ENCODE peak calls at places on chromosome 11, in nine cellular contexts. U is stimulated activated CD4-positive, alpha-beta T cell treated with anti-CD3 and anti-CD28 coated beads, Interleukin-15, amount 100 ng/mL, for 1 hour; L is naive thymus-derived CD4-positive, alpha-beta T cell; T is dorsolateral prefrontal cortex; E is NCI-H1105 treated with DMSO at 0.1 percent for 48 hours; G is astrocyte of the spinal cord; Y is colonic mucosa; X is epithelial cell of esophagus; F is GM23338. P is an unnamed sample.

GRCh38 chr11:20620988-20621387 is 21.6 kb downstream of the SLC6A5 start:
- DNase-seq in L (no peak), E (no peak), U (no peak), T (no peak), Y (no peak), F (no peak), G (no peak), X (no peak), P (no peak)

GRCh38 chr11:118120793-118121192 is 31.8 kb downstream of the SCN4B start:
- DNase-seq in X (no peak), T (no peak), G (no peak), E (no peak), L (no peak), F (no peak), U (no peak), Y (no peak), P (no peak)

GRCh38 chr11:57513911-57514537 is 1.5 kb downstream of the SLC43A1 start:
- DNase-seq in F (peak), U (no peak), G (peak), T (no peak), E (peak), Y (peak), X (peak), L (peak), P (peak)

GRCh38 chr11:10784229-10785145 is 24.2 kb downstream of the EIF4G2 start:
- DNase-seq in X (no peak), L (no peak), E (peak), F (no peak), T (no peak), G (peak), U (no peak), Y (no peak), P (peak)

GRCh38 chr11:120710354-120711187 is 199.0 kb downstream of the GRIK4 start:
- DNase-seq in E (no peak), F (peak), Y (peak), U (no peak), L (no peak), G (peak), T (peak), X (peak), P (no peak)

GRCh38 chr11:2525941-2526807 is 81.4 kb downstream of the KCNQ1 start:
- DNase-seq in F (no peak), T (peak), E (no peak), L (peak), Y (peak), G (no peak), U (no peak), X (no peak), P (no peak)

GRCh38 chr11:76023408-76024068 is 182.8 kb downstream of the WNT11 start:
- DNase-seq in E (no peak), T (no peak), G (no peak), X (peak), F (no peak), U (no peak), L (no peak), Y (no peak), P (no peak)

GRCh38 chr11:60775420-60775961 is 9.6 kb upstream of the MS4A10 start:
- DNase-seq in Y (peak), E (peak), L (peak), F (peak), U (peak), T (peak), G (peak), X (peak), P (peak)

GRCh38 chr11:118565062-118565461 is 669 bp downstream of the IFT46 start:
- DNase-seq in L (no peak), G (no peak), U (no peak), Y (peak), T (no peak), F (peak), X (peak), E (no peak), P (no peak)

GRCh38 chr11:117703209-117703608 is 93.8 kb downstream of the DSCAML1 start:
- DNase-seq in E (no peak), F (no peak), L (no peak), Y (peak), X (no peak), G (no peak), T (no peak), U (no peak), P (no peak)

P was measured in NCI-H82.